ENCODE peak calls at places on chromosomes 5 and 9, in four cellular contexts. A is aorta; G is CD8-positive, alpha-beta T cell; J is CD4-positive, CD25-positive, alpha-beta regulatory T cell. Y is an unnamed sample.

GRCh38 chr9:80899208-80899607 is 790.1 kb downstream of the TLE1 start:
- DNase-seq in A (no peak), G (no peak), J (no peak), Y (no peak)

GRCh38 chr9:3321186-3321585 is 204.6 kb downstream of the RFX3 start:
- DNase-seq in A (no peak), G (no peak), J (no peak), Y (no peak)

GRCh38 chr5:32852535-32852934 is 141.4 kb downstream of the NPR3 start:
- DNase-seq in A (peak; percentile 61), G (no peak), J (no peak), Y (no peak)

GRCh38 chr5:158684469-158684868 is 415.2 kb downstream of the EBF1 start:
- DNase-seq in A (no peak), G (no peak), J (no peak), Y (no peak)

GRCh38 chr5:107526-107925 is 15.6 kb downstream of the PLEKHG4B start:
- DNase-seq in A (no peak), G (no peak), J (no peak), Y (no peak)

GRCh38 chr9:75132244-75132643 is 43.9 kb downstream of the OSTF1 start:
- DNase-seq in A (no peak), G (no peak), J (no peak), Y (no peak)

GRCh38 chr9:137199411-137200121 is 975 bp downstream of the TPRN start:
- DNase-seq in A (no peak), G (no peak), J (no peak), Y (no peak)

GRCh38 chr5:14580037-14581034 is 1.3 kb upstream of the OTULINL start:
- DNase-seq in A (no peak), G (no peak), J (no peak), Y (no peak)

GRCh38 chr9:84711936-84712335 is 42.4 kb downstream of the NTRK2 start:
- DNase-seq in A (no peak), G (no peak), J (no peak), Y (no peak)

GRCh38 chr5:74109344-74109743 is 483.3 kb downstream of the ARHGEF28 start:
- DNase-seq in A (no peak), G (no peak), J (no peak), Y (no peak)

GRCh38 chr9:89405832-89406231 is 87.5 kb downstream of the SECISBP2 start:
- DNase-seq in A (peak; percentile 69), G (no peak), J (peak; percentile 39), Y (no peak)

GRCh38 chr5:147949711-147950573 is 43.6 kb upstream of the C5orf46 start:
- DNase-seq in A (no peak), G (no peak), J (peak; percentile 25), Y (no peak)

GRCh38 chr5:157212307-157212706 is 31.7 kb downstream of the ITK start:
- DNase-seq in A (no peak), G (no peak), J (no peak), Y (no peak)

GRCh38 chr5:80165430-80165829 is 90.4 kb downstream of the SERINC5 start:
- DNase-seq in A (no peak), G (no peak), J (no peak), Y (no peak)

GRCh38 chr5:143576721-143577484 is 173.4 kb upstream of the NR3C1 start:
- DNase-seq in A (peak; percentile 59), G (no peak), J (no peak), Y (no peak)

GRCh38 chr9:37329576-37329975 is 92.9 kb upstream of the GRHPR start:
- DNase-seq in A (no peak), G (no peak), J (peak; percentile 40), Y (no peak)

GRCh38 chr9:101737705-101738565 is 512 bp downstream of the GRIN3A start:
- DNase-seq in A (peak; percentile 44), G (no peak), J (no peak), Y (no peak)

DNA sequence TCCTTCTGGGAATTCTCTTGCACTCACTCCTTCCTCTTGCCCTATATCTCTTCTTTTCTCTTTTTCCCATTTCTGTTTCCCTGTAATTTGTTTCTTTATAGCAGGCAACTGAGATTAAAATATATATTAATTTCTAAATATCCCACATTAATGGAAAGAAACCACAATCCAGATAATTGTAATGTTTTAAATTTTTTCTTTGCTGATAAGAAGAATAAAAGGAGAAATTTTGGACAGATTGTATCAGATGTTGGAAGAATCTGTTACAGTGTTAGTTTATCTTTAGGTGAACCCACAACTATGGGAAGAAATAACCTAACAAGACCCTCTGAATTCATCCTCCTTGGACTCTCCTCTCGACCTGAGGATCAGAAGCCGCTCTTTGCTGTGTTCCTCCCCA is at the start of gene OR1L1:
- DNase-seq in A (no peak), G (no peak), J (no peak), Y (no peak)
- H3K9me3 ChIP-seq in A (peaks cover 5% of the 10 kb centered on the region), G (no peaks in the 10 kb centered on the region), J (no peaks in the 10 kb centered on the region), Y (no peaks in the 10 kb centered on the region)

DNA sequence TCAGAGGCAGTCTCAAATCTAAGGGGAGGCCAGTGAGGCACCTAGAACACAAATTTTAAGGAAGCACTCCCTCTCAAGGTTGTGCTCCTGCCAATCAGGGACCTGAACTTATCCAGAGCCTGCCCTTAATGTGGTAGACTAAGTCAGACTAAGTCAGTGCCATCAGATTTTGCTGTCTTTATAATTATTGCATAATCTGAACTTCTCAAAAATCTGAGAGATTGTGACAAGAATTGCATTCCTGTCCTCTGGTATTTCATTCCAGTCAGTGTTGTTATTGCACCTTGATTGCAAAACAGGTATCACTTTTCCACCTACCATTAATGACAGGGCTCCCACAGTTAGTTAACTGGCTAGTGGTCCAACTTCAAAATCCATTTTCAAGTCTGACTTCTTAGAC is 197.1 kb upstream of the HCN1 start:
- DNase-seq in A (no peak), G (no peak), J (no peak), Y (no peak)
- H3K9me3 ChIP-seq in A (peaks cover 4% of the 10 kb centered on the region), G (no peaks in the 10 kb centered on the region), J (peaks cover 4% of the 10 kb centered on the region), Y (no peaks in the 10 kb centered on the region)

DNA sequence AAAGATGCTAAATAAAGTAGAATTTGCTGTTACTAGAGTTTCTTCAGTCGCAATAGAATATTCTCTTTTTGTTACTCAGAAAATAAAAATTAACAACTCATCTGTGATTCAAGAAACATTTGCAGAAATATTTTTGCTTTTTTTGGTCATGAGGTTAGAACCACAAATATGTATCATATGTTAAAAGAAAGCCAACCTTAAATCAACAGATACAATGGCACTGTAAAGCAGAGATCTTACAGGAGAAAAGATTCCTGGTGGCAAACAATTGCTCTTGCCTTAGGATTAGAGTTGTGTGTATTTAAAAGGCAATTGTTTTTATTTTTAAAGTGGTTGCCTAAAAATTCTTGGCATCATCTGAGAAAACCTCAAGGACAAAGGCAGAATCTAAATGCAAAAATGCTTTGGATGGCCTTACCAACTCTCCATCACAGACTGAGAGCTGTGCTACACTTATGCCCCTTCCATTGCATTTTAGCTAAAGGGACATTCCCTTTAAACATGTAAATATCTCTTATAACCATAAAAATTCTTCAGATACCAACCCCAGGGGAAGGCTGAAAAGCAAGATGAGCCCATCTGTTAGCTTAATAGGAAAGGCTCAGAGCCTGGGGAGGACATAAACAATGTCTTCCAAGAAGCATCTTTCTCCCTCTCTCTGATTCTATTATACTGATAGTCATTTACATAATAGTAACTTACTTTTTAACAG is 100.4 kb downstream of the FAM114A2 start:
- DNase-seq in A (no peak), G (no peak), J (no peak), Y (no peak)
- H3K9me3 ChIP-seq in A (peaks cover 11% of the 10 kb centered on the region), G (peaks cover 22% of the 10 kb centered on the region), J (peaks cover 25% of the 10 kb centered on the region), Y (peaks cover 5% of the 10 kb centered on the region)

GRCh38 chr5:166488560-166488959 is 1802.9 kb upstream of the WWC1 start:
- DNase-seq in A (no peak), G (no peak), J (no peak), Y (no peak)
- H3K9me3 ChIP-seq in A (no peaks in the 10 kb centered on the region), G (no peaks in the 10 kb centered on the region), J (peaks cover 3% of the 10 kb centered on the region), Y (no peaks in the 10 kb centered on the region)

Y was measured in T-helper 17 cell.